ENCODE peak calls at places on chromosome 11, in nine cellular contexts. A is fibroblast of pulmonary artery, Z is EH, T is non-pigmented ciliary epithelial cell, K is prostate gland, E is NB4, J is pancreas, B is heart right ventricle, Q is GM19239. G is an unnamed sample.

GRCh38 chr11:2912038-2912410 is 17.2 kb downstream of the PHLDA2 start:
- DNase-seq in A (no peak), Z (no peak), T (no peak), K (no peak), E (peak; percentile 41), J (no peak), B (no peak), Q (no peak), G (no peak)

GRCh38 chr11:131808466-131808865 is 438.1 kb downstream of the NTM start:
- DNase-seq in A (no peak), Z (no peak), T (no peak), K (no peak), E (no peak), J (no peak), B (no peak), Q (no peak), G (no peak)

GRCh38 chr11:10796191-10796590 is 12.5 kb downstream of the EIF4G2 start:
- DNase-seq in A (no peak), Z (no peak), T (no peak), K (no peak), E (no peak), J (no peak), B (no peak), Q (no peak), G (no peak)

GRCh38 chr11:70367071-70367470 is 31.3 kb upstream of the CTTN start:
- DNase-seq in A (no peak), Z (peak; percentile 20), T (no peak), K (no peak), E (peak; percentile 61), J (peak; percentile 11), B (no peak), Q (no peak), G (no peak)

GRCh38 chr11:96301818-96302217 is 41.2 kb downstream of the MAML2 start:
- DNase-seq in A (no peak), Z (no peak), T (no peak), K (no peak), E (no peak), J (no peak), B (no peak), Q (no peak), G (no peak)

GRCh38 chr11:34997872-34998548 is 81.6 kb downstream of the PDHX start:
- DNase-seq in A (peak; percentile 67), Z (peak; percentile 41), T (no peak), K (no peak), E (peak; percentile 43), J (no peak), B (no peak), Q (no peak), G (no peak)

GRCh38 chr11:47394050-47394321 is 14.4 kb upstream of the SLC39A13 start:
- DNase-seq in A (no peak), Z (no peak), T (no peak), K (no peak), E (no peak), J (no peak), B (no peak), Q (no peak), G (peak; percentile 92)

GRCh38 chr11:6099577-6099976 is 7.9 kb upstream of the OR56B4 start:
- DNase-seq in A (no peak), Z (no peak), T (no peak), K (no peak), E (no peak), J (no peak), B (no peak), Q (no peak), G (no peak)

GRCh38 chr11:58334708-58335107 is 24.2 kb downstream of the OR5B17 start:
- DNase-seq in A (peak; percentile 81), Z (peak; percentile 95), T (peak; percentile 82), K (no peak), E (peak; percentile 12), J (no peak), B (no peak), Q (no peak), G (no peak)

GRCh38 chr11:69138265-69138664 is 17.5 kb upstream of the SMIM38 start:
- DNase-seq in A (peak; percentile 57), Z (peak; percentile 81), T (no peak), K (no peak), E (no peak), J (no peak), B (no peak), Q (no peak), G (no peak)

GRCh38 chr11:90113541-90113940 is 20.9 kb upstream of the NAALAD2 start:
- DNase-seq in A (peak; percentile 13), Z (no peak), T (no peak), K (no peak), E (peak; percentile 31), J (no peak), B (no peak), Q (no peak), G (no peak)

G was measured in cardiac septum.